ENCODE peak calls at places on chromosomes 12 and 14, in nine cellular contexts. One of them, this sample, is unnamed.

GRCh38 chr12:41368006-41368405 is 179.9 kb downstream of the PDZRN4 start:
- DNase-seq in HCT116: peak; percentile 7
- DNase-seq in transverse colon: no peak
- DNase-seq in activated CD4-positive, alpha-beta T cell treated with anti-CD3 and anti-CD28 coated beads, Interleukin-2, amount 50 U/mL, for 24 hours: no peak
- DNase-seq in prostate gland: no peak
- DNase-seq in activated CD8-positive, alpha-beta memory T cell treated with anti-CD3 and anti-CD28 coated beads for 1 hour: no peak
- DNase-seq in activated T-cell treated with anti-CD3 and anti-CD28 coated beads for 1 hour: no peak
- DNase-seq in HFF-Myc: no peak
- DNase-seq in ACHN: peak; percentile 19
- DNase-seq in this sample: no peak

GRCh38 chr12:57106021-57106708 is 5.0 kb downstream of the STAT6 start:
- DNase-seq in activated T-cell treated with anti-CD3 and anti-CD28 coated beads for 1 hour: no peak
- DNase-seq in transverse colon: no peak
- DNase-seq in prostate gland: no peak
- DNase-seq in HFF-Myc: no peak
- DNase-seq in ACHN: no peak
- DNase-seq in activated CD8-positive, alpha-beta memory T cell treated with anti-CD3 and anti-CD28 coated beads for 1 hour: no peak
- DNase-seq in activated CD4-positive, alpha-beta T cell treated with anti-CD3 and anti-CD28 coated beads, Interleukin-2, amount 50 U/mL, for 24 hours: no peak
- DNase-seq in HCT116: no peak
- DNase-seq in this sample: no peak

GRCh38 chr14:61678966-61679365 is 16.3 kb upstream of the HIF1A start:
- DNase-seq in activated CD4-positive, alpha-beta T cell treated with anti-CD3 and anti-CD28 coated beads, Interleukin-2, amount 50 U/mL, for 24 hours: no peak
- DNase-seq in HFF-Myc: no peak
- DNase-seq in transverse colon: no peak
- DNase-seq in activated T-cell treated with anti-CD3 and anti-CD28 coated beads for 1 hour: no peak
- DNase-seq in HCT116: no peak
- DNase-seq in activated CD8-positive, alpha-beta memory T cell treated with anti-CD3 and anti-CD28 coated beads for 1 hour: no peak
- DNase-seq in prostate gland: no peak
- DNase-seq in ACHN: no peak
- DNase-seq in this sample: no peak

GRCh38 chr14:90605430-90605829 is 208.6 kb downstream of the CALM1 start:
- DNase-seq in HFF-Myc: no peak
- DNase-seq in activated CD4-positive, alpha-beta T cell treated with anti-CD3 and anti-CD28 coated beads, Interleukin-2, amount 50 U/mL, for 24 hours: no peak
- DNase-seq in activated CD8-positive, alpha-beta memory T cell treated with anti-CD3 and anti-CD28 coated beads for 1 hour: no peak
- DNase-seq in activated T-cell treated with anti-CD3 and anti-CD28 coated beads for 1 hour: no peak
- DNase-seq in ACHN: no peak
- DNase-seq in prostate gland: no peak
- DNase-seq in transverse colon: no peak
- DNase-seq in HCT116: no peak
- DNase-seq in this sample: no peak

GRCh38 chr14:21894003-21894897 is 220.6 kb upstream of the OR4E1 start:
- DNase-seq in activated T-cell treated with anti-CD3 and anti-CD28 coated beads for 1 hour: peak; percentile 43
- DNase-seq in transverse colon: no peak
- DNase-seq in HCT116: no peak
- DNase-seq in activated CD4-positive, alpha-beta T cell treated with anti-CD3 and anti-CD28 coated beads, Interleukin-2, amount 50 U/mL, for 24 hours: no peak
- DNase-seq in ACHN: peak; percentile 33
- DNase-seq in activated CD8-positive, alpha-beta memory T cell treated with anti-CD3 and anti-CD28 coated beads for 1 hour: no peak
- DNase-seq in HFF-Myc: no peak
- DNase-seq in prostate gland: no peak
- DNase-seq in this sample: no peak

GRCh38 chr14:31207287-31207745 is 277 bp downstream of the HECTD1 start:
- DNase-seq in activated CD4-positive, alpha-beta T cell treated with anti-CD3 and anti-CD28 coated beads, Interleukin-2, amount 50 U/mL, for 24 hours: no peak
- DNase-seq in prostate gland: no peak
- DNase-seq in ACHN: no peak
- DNase-seq in transverse colon: no peak
- DNase-seq in activated CD8-positive, alpha-beta memory T cell treated with anti-CD3 and anti-CD28 coated beads for 1 hour: peak; percentile 42
- DNase-seq in HCT116: no peak
- DNase-seq in activated T-cell treated with anti-CD3 and anti-CD28 coated beads for 1 hour: no peak
- DNase-seq in HFF-Myc: no peak
- DNase-seq in this sample: no peak

GRCh38 chr14:28773917-28774691 is 7.5 kb downstream of the FOXG1 start:
- DNase-seq in activated T-cell treated with anti-CD3 and anti-CD28 coated beads for 1 hour: no peak
- DNase-seq in HFF-Myc: no peak
- DNase-seq in HCT116: no peak
- DNase-seq in prostate gland: no peak
- DNase-seq in activated CD4-positive, alpha-beta T cell treated with anti-CD3 and anti-CD28 coated beads, Interleukin-2, amount 50 U/mL, for 24 hours: no peak
- DNase-seq in activated CD8-positive, alpha-beta memory T cell treated with anti-CD3 and anti-CD28 coated beads for 1 hour: no peak
- DNase-seq in ACHN: no peak
- DNase-seq in transverse colon: no peak
- DNase-seq in this sample: no peak

GRCh38 chr12:78981-79380 is 12.4 kb downstream of the IQSEC3 start:
- DNase-seq in HCT116: no peak
- DNase-seq in activated CD8-positive, alpha-beta memory T cell treated with anti-CD3 and anti-CD28 coated beads for 1 hour: no peak
- DNase-seq in transverse colon: no peak
- DNase-seq in ACHN: no peak
- DNase-seq in HFF-Myc: no peak
- DNase-seq in prostate gland: no peak
- DNase-seq in activated T-cell treated with anti-CD3 and anti-CD28 coated beads for 1 hour: no peak
- DNase-seq in activated CD4-positive, alpha-beta T cell treated with anti-CD3 and anti-CD28 coated beads, Interleukin-2, amount 50 U/mL, for 24 hours: no peak
- DNase-seq in this sample: no peak

GRCh38 chr12:53791735-53792326 is 40.1 kb upstream of the CISTR start:
- DNase-seq in activated T-cell treated with anti-CD3 and anti-CD28 coated beads for 1 hour: peak; percentile 32
- DNase-seq in transverse colon: no peak
- DNase-seq in HFF-Myc: no peak
- DNase-seq in activated CD4-positive, alpha-beta T cell treated with anti-CD3 and anti-CD28 coated beads, Interleukin-2, amount 50 U/mL, for 24 hours: peak; percentile 3
- DNase-seq in HCT116: peak; percentile 38
- DNase-seq in prostate gland: no peak
- DNase-seq in ACHN: peak; percentile 54
- DNase-seq in activated CD8-positive, alpha-beta memory T cell treated with anti-CD3 and anti-CD28 coated beads for 1 hour: no peak
- DNase-seq in this sample: no peak